ENCODE peak calls at places on chromosome 3, in nine cellular contexts. One of them, this sample, is unnamed.

GRCh38 chr3:185069583-185070030 is 83.3 kb downstream of the C3orf70 start:
- DNase-seq in GM19239: no peak
- DNase-seq in cerebellar cortex: no peak
- DNase-seq in pulmonary artery endothelial cell: no peak
- DNase-seq in OCI-M1: no peak
- DNase-seq in AG10803: no peak
- DNase-seq in WTC11: peak; percentile 88
- DNase-seq in activated naive CD4-positive, alpha-beta T cell: no peak
- DNase-seq in BE2C: peak; percentile 26
- DNase-seq in this sample: no peak

GRCh38 chr3:74435631-74436030 is 178.8 kb downstream of the CNTN3 start:
- DNase-seq in GM19239: no peak
- DNase-seq in cerebellar cortex: no peak
- DNase-seq in pulmonary artery endothelial cell: no peak
- DNase-seq in OCI-M1: no peak
- DNase-seq in AG10803: no peak
- DNase-seq in WTC11: no peak
- DNase-seq in activated naive CD4-positive, alpha-beta T cell: no peak
- DNase-seq in BE2C: no peak
- DNase-seq in this sample: no peak

GRCh38 chr3:146050700-146051099 is 110.3 kb downstream of the PLOD2 start:
- DNase-seq in GM19239: no peak
- DNase-seq in cerebellar cortex: no peak
- DNase-seq in pulmonary artery endothelial cell: no peak
- DNase-seq in OCI-M1: peak; percentile 39
- DNase-seq in AG10803: peak; percentile 2
- DNase-seq in WTC11: no peak
- DNase-seq in activated naive CD4-positive, alpha-beta T cell: no peak
- DNase-seq in BE2C: no peak
- DNase-seq in this sample: no peak

GRCh38 chr3:177792363-177793030 is 595.2 kb upstream of the TBL1XR1 start:
- DNase-seq in GM19239: no peak
- DNase-seq in cerebellar cortex: no peak
- DNase-seq in pulmonary artery endothelial cell: no peak
- DNase-seq in OCI-M1: peak; percentile 5
- DNase-seq in AG10803: peak; percentile 59
- DNase-seq in WTC11: no peak
- DNase-seq in activated naive CD4-positive, alpha-beta T cell: no peak
- DNase-seq in BE2C: no peak
- DNase-seq in this sample: peak; percentile 78

GRCh38 chr3:38662544-38662943 is 13.1 kb upstream of the SCN5A start:
- DNase-seq in GM19239: no peak
- DNase-seq in cerebellar cortex: peak; percentile 21
- DNase-seq in pulmonary artery endothelial cell: peak; percentile 33
- DNase-seq in OCI-M1: peak; percentile 53
- DNase-seq in AG10803: peak; percentile 29
- DNase-seq in WTC11: peak; percentile 42
- DNase-seq in activated naive CD4-positive, alpha-beta T cell: no peak
- DNase-seq in BE2C: peak; percentile 35
- DNase-seq in this sample: peak; percentile 39

GRCh38 chr3:177679568-177680441 is 482.5 kb upstream of the TBL1XR1 start:
- DNase-seq in GM19239: no peak
- DNase-seq in cerebellar cortex: no peak
- DNase-seq in pulmonary artery endothelial cell: peak; percentile 33
- DNase-seq in OCI-M1: peak; percentile 80
- DNase-seq in AG10803: peak; percentile 36
- DNase-seq in WTC11: no peak
- DNase-seq in activated naive CD4-positive, alpha-beta T cell: no peak
- DNase-seq in BE2C: peak; percentile 87
- DNase-seq in this sample: peak; percentile 50

GRCh38 chr3:100697723-100698285 is 11.5 kb upstream of the TFG start:
- DNase-seq in GM19239: no peak
- DNase-seq in cerebellar cortex: no peak
- DNase-seq in pulmonary artery endothelial cell: no peak
- DNase-seq in OCI-M1: no peak
- DNase-seq in AG10803: no peak
- DNase-seq in WTC11: no peak
- DNase-seq in activated naive CD4-positive, alpha-beta T cell: no peak
- DNase-seq in BE2C: no peak
- DNase-seq in this sample: no peak

GRCh38 chr3:123755085-123755484 is 129.0 kb downstream of the MYLK start:
- DNase-seq in GM19239: no peak
- DNase-seq in cerebellar cortex: no peak
- DNase-seq in pulmonary artery endothelial cell: no peak
- DNase-seq in OCI-M1: no peak
- DNase-seq in AG10803: no peak
- DNase-seq in WTC11: no peak
- DNase-seq in activated naive CD4-positive, alpha-beta T cell: no peak
- DNase-seq in BE2C: no peak
- DNase-seq in this sample: no peak

GRCh38 chr3:128969993-128970740 is 23.7 kb downstream of the CFAP92 start:
- DNase-seq in GM19239: peak; percentile 44
- DNase-seq in cerebellar cortex: peak; percentile 49
- DNase-seq in pulmonary artery endothelial cell: no peak
- DNase-seq in OCI-M1: peak; percentile 70
- DNase-seq in AG10803: peak; percentile 36
- DNase-seq in WTC11: peak; percentile 69
- DNase-seq in activated naive CD4-positive, alpha-beta T cell: peak; percentile 12
- DNase-seq in BE2C: peak; percentile 54
- DNase-seq in this sample: peak; percentile 48

GRCh38 chr3:15711281-15711680 is 86.5 kb downstream of the ANKRD28 start:
- DNase-seq in GM19239: no peak
- DNase-seq in cerebellar cortex: no peak
- DNase-seq in pulmonary artery endothelial cell: no peak
- DNase-seq in OCI-M1: no peak
- DNase-seq in AG10803: no peak
- DNase-seq in WTC11: no peak
- DNase-seq in activated naive CD4-positive, alpha-beta T cell: no peak
- DNase-seq in BE2C: no peak
- DNase-seq in this sample: no peak

GRCh38 chr3:52406791-52407510 is 38.0 kb downstream of the SEMA3G start:
- DNase-seq in GM19239: no peak
- DNase-seq in cerebellar cortex: no peak
- DNase-seq in pulmonary artery endothelial cell: no peak
- DNase-seq in OCI-M1: no peak
- DNase-seq in AG10803: no peak
- DNase-seq in WTC11: no peak
- DNase-seq in activated naive CD4-positive, alpha-beta T cell: no peak
- DNase-seq in BE2C: no peak
- DNase-seq in this sample: no peak

GRCh38 chr3:138474163-138474562 is 39.7 kb downstream of the ESYT3 start:
- DNase-seq in GM19239: no peak
- DNase-seq in cerebellar cortex: no peak
- DNase-seq in pulmonary artery endothelial cell: no peak
- DNase-seq in OCI-M1: no peak
- DNase-seq in AG10803: no peak
- DNase-seq in WTC11: no peak
- DNase-seq in activated naive CD4-positive, alpha-beta T cell: no peak
- DNase-seq in BE2C: no peak
- DNase-seq in this sample: no peak

GRCh38 chr3:43923101-43923979 is 232.6 kb downstream of the ABHD5 start:
- DNase-seq in GM19239: no peak
- DNase-seq in cerebellar cortex: peak; percentile 63
- DNase-seq in pulmonary artery endothelial cell: no peak
- DNase-seq in OCI-M1: no peak
- DNase-seq in AG10803: no peak
- DNase-seq in WTC11: no peak
- DNase-seq in activated naive CD4-positive, alpha-beta T cell: no peak
- DNase-seq in BE2C: no peak
- DNase-seq in this sample: no peak

GRCh38 chr3:112672716-112673506 is 32.0 kb upstream of the CCDC80 start:
- DNase-seq in GM19239: no peak
- DNase-seq in cerebellar cortex: no peak
- DNase-seq in pulmonary artery endothelial cell: no peak
- DNase-seq in OCI-M1: peak; percentile 82
- DNase-seq in AG10803: no peak
- DNase-seq in WTC11: no peak
- DNase-seq in activated naive CD4-positive, alpha-beta T cell: no peak
- DNase-seq in BE2C: no peak
- DNase-seq in this sample: no peak

GRCh38 chr3:119418641-119419040 is 44.8 kb downstream of the TMEM39A start:
- DNase-seq in GM19239: no peak
- DNase-seq in cerebellar cortex: no peak
- DNase-seq in pulmonary artery endothelial cell: no peak
- DNase-seq in OCI-M1: peak; percentile 54
- DNase-seq in AG10803: no peak
- DNase-seq in WTC11: no peak
- DNase-seq in activated naive CD4-positive, alpha-beta T cell: no peak
- DNase-seq in BE2C: no peak
- DNase-seq in this sample: peak; percentile 19

GRCh38 chr3:52891164-52891563 is 6.2 kb downstream of the STIMATE start:
- DNase-seq in GM19239: no peak
- DNase-seq in cerebellar cortex: no peak
- DNase-seq in pulmonary artery endothelial cell: no peak
- DNase-seq in OCI-M1: no peak
- DNase-seq in AG10803: no peak
- DNase-seq in WTC11: no peak
- DNase-seq in activated naive CD4-positive, alpha-beta T cell: no peak
- DNase-seq in BE2C: no peak
- DNase-seq in this sample: no peak

GRCh38 chr3:126931806-126932187 is 51.1 kb upstream of the PLXNA1 start:
- DNase-seq in GM19239: no peak
- DNase-seq in cerebellar cortex: no peak
- DNase-seq in pulmonary artery endothelial cell: no peak
- DNase-seq in OCI-M1: no peak
- DNase-seq in AG10803: no peak
- DNase-seq in WTC11: no peak
- DNase-seq in activated naive CD4-positive, alpha-beta T cell: no peak
- DNase-seq in BE2C: no peak
- DNase-seq in this sample: no peak

GRCh38 chr3:8518138-8518537 is 16.5 kb downstream of the LMCD1 start:
- DNase-seq in GM19239: no peak
- DNase-seq in cerebellar cortex: no peak
- DNase-seq in pulmonary artery endothelial cell: no peak
- DNase-seq in OCI-M1: no peak
- DNase-seq in AG10803: peak; percentile 48
- DNase-seq in WTC11: no peak
- DNase-seq in activated naive CD4-positive, alpha-beta T cell: no peak
- DNase-seq in BE2C: no peak
- DNase-seq in this sample: peak; percentile 79

GRCh38 chr3:120894285-120894684 is 13.7 kb upstream of the STXBP5L start:
- DNase-seq in GM19239: no peak
- DNase-seq in cerebellar cortex: no peak
- DNase-seq in pulmonary artery endothelial cell: no peak
- DNase-seq in OCI-M1: peak; percentile 63
- DNase-seq in AG10803: peak; percentile 4
- DNase-seq in WTC11: no peak
- DNase-seq in activated naive CD4-positive, alpha-beta T cell: no peak
- DNase-seq in BE2C: no peak
- DNase-seq in this sample: peak; percentile 3

GRCh38 chr3:5264896-5265770 is 77.6 kb downstream of the EDEM1 start:
- DNase-seq in GM19239: no peak
- DNase-seq in cerebellar cortex: no peak
- DNase-seq in pulmonary artery endothelial cell: no peak
- DNase-seq in OCI-M1: no peak
- DNase-seq in AG10803: peak; percentile 85
- DNase-seq in WTC11: no peak
- DNase-seq in activated naive CD4-positive, alpha-beta T cell: no peak
- DNase-seq in BE2C: no peak
- DNase-seq in this sample: no peak

GRCh38 chr3:13022348-13023250 is 50.6 kb downstream of the IQSEC1 start:
- DNase-seq in GM19239: no peak
- DNase-seq in cerebellar cortex: no peak
- DNase-seq in pulmonary artery endothelial cell: peak; percentile 8
- DNase-seq in OCI-M1: no peak
- DNase-seq in AG10803: peak; percentile 75
- DNase-seq in WTC11: peak; percentile 56
- DNase-seq in activated naive CD4-positive, alpha-beta T cell: no peak
- DNase-seq in BE2C: peak; percentile 93
- DNase-seq in this sample: peak; percentile 78

GRCh38 chr3:126454799-126455198 is 20.9 kb downstream of the ZXDC start:
- DNase-seq in GM19239: no peak
- DNase-seq in cerebellar cortex: no peak
- DNase-seq in pulmonary artery endothelial cell: no peak
- DNase-seq in OCI-M1: no peak
- DNase-seq in AG10803: no peak
- DNase-seq in WTC11: no peak
- DNase-seq in activated naive CD4-positive, alpha-beta T cell: no peak
- DNase-seq in BE2C: no peak
- DNase-seq in this sample: no peak

GRCh38 chr3:171783626-171784025 is 26.7 kb downstream of the PLD1 start:
- DNase-seq in GM19239: no peak
- DNase-seq in cerebellar cortex: no peak
- DNase-seq in pulmonary artery endothelial cell: no peak
- DNase-seq in OCI-M1: no peak
- DNase-seq in AG10803: no peak
- DNase-seq in WTC11: no peak
- DNase-seq in activated naive CD4-positive, alpha-beta T cell: no peak
- DNase-seq in BE2C: no peak
- DNase-seq in this sample: no peak

GRCh38 chr3:116849261-116849688 is 139.7 kb downstream of the TUSC7 start:
- DNase-seq in GM19239: no peak
- DNase-seq in cerebellar cortex: no peak
- DNase-seq in pulmonary artery endothelial cell: no peak
- DNase-seq in OCI-M1: no peak
- DNase-seq in AG10803: no peak
- DNase-seq in WTC11: no peak
- DNase-seq in activated naive CD4-positive, alpha-beta T cell: no peak
- DNase-seq in BE2C: no peak
- DNase-seq in this sample: no peak

GRCh38 chr3:142498397-142499180 is 50.8 kb upstream of the XRN1 start:
- DNase-seq in GM19239: peak; percentile 2
- DNase-seq in cerebellar cortex: no peak
- DNase-seq in pulmonary artery endothelial cell: no peak
- DNase-seq in OCI-M1: no peak
- DNase-seq in AG10803: no peak
- DNase-seq in WTC11: no peak
- DNase-seq in activated naive CD4-positive, alpha-beta T cell: no peak
- DNase-seq in BE2C: no peak
- DNase-seq in this sample: peak; percentile 16

GRCh38 chr3:66957357-66957756 is 40.8 kb upstream of the KBTBD8 start:
- DNase-seq in GM19239: no peak
- DNase-seq in cerebellar cortex: no peak
- DNase-seq in pulmonary artery endothelial cell: no peak
- DNase-seq in OCI-M1: no peak
- DNase-seq in AG10803: no peak
- DNase-seq in WTC11: no peak
- DNase-seq in activated naive CD4-positive, alpha-beta T cell: no peak
- DNase-seq in BE2C: no peak
- DNase-seq in this sample: no peak

GRCh38 chr3:102174832-102175374 is 259.9 kb upstream of the ZPLD1 start:
- DNase-seq in GM19239: no peak
- DNase-seq in cerebellar cortex: no peak
- DNase-seq in pulmonary artery endothelial cell: no peak
- DNase-seq in OCI-M1: no peak
- DNase-seq in AG10803: no peak
- DNase-seq in WTC11: no peak
- DNase-seq in activated naive CD4-positive, alpha-beta T cell: no peak
- DNase-seq in BE2C: no peak
- DNase-seq in this sample: no peak

GRCh38 chr3:41600616-41601015 is 361.3 kb downstream of the ULK4 start:
- DNase-seq in GM19239: no peak
- DNase-seq in cerebellar cortex: no peak
- DNase-seq in pulmonary artery endothelial cell: no peak
- DNase-seq in OCI-M1: no peak
- DNase-seq in AG10803: peak; percentile 60
- DNase-seq in WTC11: no peak
- DNase-seq in activated naive CD4-positive, alpha-beta T cell: no peak
- DNase-seq in BE2C: no peak
- DNase-seq in this sample: no peak

GRCh38 chr3:13465236-13465958 is 14.7 kb upstream of the HDAC11 start:
- DNase-seq in GM19239: no peak
- DNase-seq in cerebellar cortex: no peak
- DNase-seq in pulmonary artery endothelial cell: no peak
- DNase-seq in OCI-M1: no peak
- DNase-seq in AG10803: no peak
- DNase-seq in WTC11: no peak
- DNase-seq in activated naive CD4-positive, alpha-beta T cell: no peak
- DNase-seq in BE2C: no peak
- DNase-seq in this sample: no peak

GRCh38 chr3:151439652-151440125 is 21.2 kb downstream of the IGSF10 start:
- DNase-seq in GM19239: peak; percentile 12
- DNase-seq in cerebellar cortex: peak; percentile 40
- DNase-seq in pulmonary artery endothelial cell: peak; percentile 17
- DNase-seq in OCI-M1: peak; percentile 83
- DNase-seq in AG10803: peak; percentile 80
- DNase-seq in WTC11: no peak
- DNase-seq in activated naive CD4-positive, alpha-beta T cell: no peak
- DNase-seq in BE2C: peak; percentile 38
- DNase-seq in this sample: peak; percentile 74

GRCh38 chr3:93855406-93855805 is 118.3 kb downstream of the PROS1 start:
- DNase-seq in GM19239: no peak
- DNase-seq in cerebellar cortex: no peak
- DNase-seq in pulmonary artery endothelial cell: no peak
- DNase-seq in OCI-M1: no peak
- DNase-seq in AG10803: no peak
- DNase-seq in WTC11: no peak
- DNase-seq in activated naive CD4-positive, alpha-beta T cell: no peak
- DNase-seq in BE2C: no peak
- DNase-seq in this sample: no peak